ENCODE peak calls at places on chromosomes 1 and 21, in eight cellular contexts. Q, U, X, Y, A, L, F and K are unnamed samples.

GRCh38 chr1:45322486-45323040 is 4.1 kb upstream of the HPDL start:
- DNase-seq in F (no peak), L (no peak), X (no peak), Y (peak; percentile 62), A (no peak), Q (no peak), U (no peak), K (no peak)

GRCh38 chr1:7430646-7431045 is 340.4 kb upstream of the VAMP3 start:
- DNase-seq in U (no peak), A (peak; percentile 1), Y (peak; percentile 29), L (peak; percentile 2), Q (no peak), X (no peak), F (no peak), K (no peak)

GRCh38 chr1:8429549-8430105 is 111.7 kb downstream of the SLC45A1 start:
- DNase-seq in F (no peak), Q (no peak), Y (no peak), L (no peak), U (no peak), A (no peak), X (no peak), K (no peak)

GRCh38 chr1:168348146-168348709 is 67.6 kb downstream of the TBX19 start:
- DNase-seq in L (no peak), U (no peak), Q (no peak), X (no peak), Y (peak; percentile 28), A (no peak), F (no peak), K (peak; percentile 24)

GRCh38 chr1:193703655-193704054 is 517.2 kb upstream of the B3GALT2 start:
- DNase-seq in F (no peak), X (no peak), L (peak; percentile 52), A (no peak), Q (no peak), Y (no peak), U (no peak), K (no peak)

GRCh38 chr21:39867198-39867650 is at the start of gene PCP4:
- DNase-seq in A (no peak), U (peak; percentile 89), Q (peak; percentile 61), L (no peak), F (peak; percentile 45), Y (peak; percentile 11), X (no peak), K (peak; percentile 20)

GRCh38 chr21:42939581-42940413 is 14.4 kb upstream of the ERVH48-1 start:
- DNase-seq in F (no peak), A (peak; percentile 84), Y (peak; percentile 96), L (peak; percentile 99), U (no peak), Q (peak; percentile 87), X (no peak), K (peak; percentile 99)

GRCh38 chr1:199403421-199404116 is 623.9 kb upstream of the NR5A2 start:
- DNase-seq in F (no peak), A (no peak), U (no peak), Y (peak; percentile 89), Q (no peak), L (peak; percentile 79), X (no peak), K (peak; percentile 53)

GRCh38 chr21:44436111-44436611 is 19.1 kb upstream of the LRRC3 start:
- DNase-seq in A (peak; percentile 37), X (no peak), L (no peak), Q (no peak), F (no peak), U (no peak), Y (no peak), K (no peak)

GRCh38 chr1:23899070-23899469 is 14.1 kb downstream of the CNR2 start:
- DNase-seq in U (no peak), Y (no peak), L (no peak), X (no peak), Q (no peak), F (no peak), A (no peak), K (no peak)